ENCODE peak calls at places on chromosomes 16 and 17, in nine cellular contexts. O, T, G, U, F, X, I, R and E are unnamed samples.

GRCh38 chr16:63655846-63656245 is 1466.0 kb downstream of the CDH11 start:
- DNase-seq in O (no peak), T (no peak), G (no peak), U (no peak), F (no peak), X (no peak), I (no peak), R (no peak), E (no peak)

GRCh38 chr17:81429353-81429774 is 34.1 kb downstream of the BAHCC1 start:
- DNase-seq in O (peak; percentile 77), T (peak; percentile 67), G (peak; percentile 81), U (peak; percentile 90), F (peak; percentile 68), X (no peak), I (peak; percentile 78), R (no peak), E (peak; percentile 61)

GRCh38 chr17:15882058-15882720 is 62.7 kb upstream of the ADORA2B start:
- DNase-seq in O (no peak), T (no peak), G (no peak), U (no peak), F (no peak), X (no peak), I (no peak), R (peak; percentile 30), E (no peak)

GRCh38 chr16:23434380-23434779 is 18.6 kb downstream of the COG7 start:
- DNase-seq in O (peak; percentile 86), T (peak; percentile 74), G (peak; percentile 78), U (peak; percentile 39), F (no peak), X (peak; percentile 78), I (no peak), R (peak; percentile 20), E (peak; percentile 80)

GRCh38 chr17:14323522-14323981 is 22.7 kb downstream of the HS3ST3B1 start:
- DNase-seq in O (no peak), T (no peak), G (no peak), U (no peak), F (no peak), X (no peak), I (no peak), R (peak; percentile 39), E (no peak)

GRCh38 chr17:7882629-7883028 is 6.0 kb upstream of the CHD3 start:
- DNase-seq in O (no peak), T (no peak), G (peak; percentile 28), U (no peak), F (peak; percentile 40), X (no peak), I (no peak), R (no peak), E (no peak)

GRCh38 chr16:71885261-71885650 is 1.3 kb upstream of the ZNF821 start:
- DNase-seq in O (no peak), T (no peak), G (no peak), U (no peak), F (no peak), X (no peak), I (no peak), R (no peak), E (no peak)

GRCh38 chr17:71472809-71473789 is 647.7 kb upstream of the SOX9 start:
- DNase-seq in O (peak; percentile 76), T (peak; percentile 70), G (peak; percentile 81), U (peak; percentile 48), F (no peak), X (peak; percentile 74), I (no peak), R (peak; percentile 48), E (peak; percentile 65)

GRCh38 chr17:22517716-22518115 is 825.4 kb downstream of the KCNJ18 start:
- DNase-seq in O (no peak), T (no peak), G (no peak), U (no peak), F (no peak), X (no peak), I (no peak), R (no peak), E (no peak)

GRCh38 chr17:76793775-76794174 is 55.9 kb downstream of the MFSD11 start:
- DNase-seq in O (peak; percentile 46), T (peak; percentile 23), G (no peak), U (no peak), F (no peak), X (peak; percentile 77), I (no peak), R (peak; percentile 64), E (peak; percentile 41)

GRCh38 chr16:83813818-83814653 is 6.3 kb downstream of the HSBP1 start:
- DNase-seq in O (peak; percentile 62), T (peak; percentile 80), G (peak; percentile 37), U (peak; percentile 72), F (no peak), X (peak; percentile 14), I (peak; percentile 46), R (no peak), E (peak; percentile 60)
- TF ChIP-seq CTCF in O (no peak), T (no peak), G (no peak), U (no peak), F (no peak), X (no peak), I (no peak), R (no peak), E (no peak)

GRCh38 chr16:88519240-88519639 is 51.0 kb upstream of the ZC3H18 start:
- DNase-seq in O (no peak), T (no peak), G (no peak), U (no peak), F (no peak), X (no peak), I (no peak), R (no peak), E (no peak)
- H3K4me3 ChIP-seq in O (no peak overlapping the region), T (no peak overlapping the region), G (no peak overlapping the region), U (no peak overlapping the region), F (no peak overlapping the region), X (no peak overlapping the region), I (no peak overlapping the region), R (no peak overlapping the region), E (no peak overlapping the region)

GRCh38 chr16:81061307-81061640 is 15.8 kb downstream of the C16orf46 start:
- DNase-seq in O (no peak), T (no peak), G (no peak), U (no peak), F (no peak), X (no peak), I (no peak), R (no peak), E (no peak)

GRCh38 chr16:81067166-81067565 is 9.9 kb downstream of the C16orf46 start:
- DNase-seq in O (no peak), T (no peak), G (no peak), U (no peak), F (no peak), X (no peak), I (no peak), R (no peak), E (no peak)

GRCh38 chr16:81066700-81067099 is 10.3 kb downstream of the C16orf46 start:
- DNase-seq in O (no peak), T (no peak), G (peak; percentile 27), U (no peak), F (no peak), X (no peak), I (no peak), R (no peak), E (no peak)

GRCh38 chr16:81060576-81061306 is 16.3 kb downstream of the C16orf46 start:
- DNase-seq in O (no peak), T (no peak), G (no peak), U (no peak), F (no peak), X (no peak), I (no peak), R (peak; percentile 7), E (no peak)

DNA sequence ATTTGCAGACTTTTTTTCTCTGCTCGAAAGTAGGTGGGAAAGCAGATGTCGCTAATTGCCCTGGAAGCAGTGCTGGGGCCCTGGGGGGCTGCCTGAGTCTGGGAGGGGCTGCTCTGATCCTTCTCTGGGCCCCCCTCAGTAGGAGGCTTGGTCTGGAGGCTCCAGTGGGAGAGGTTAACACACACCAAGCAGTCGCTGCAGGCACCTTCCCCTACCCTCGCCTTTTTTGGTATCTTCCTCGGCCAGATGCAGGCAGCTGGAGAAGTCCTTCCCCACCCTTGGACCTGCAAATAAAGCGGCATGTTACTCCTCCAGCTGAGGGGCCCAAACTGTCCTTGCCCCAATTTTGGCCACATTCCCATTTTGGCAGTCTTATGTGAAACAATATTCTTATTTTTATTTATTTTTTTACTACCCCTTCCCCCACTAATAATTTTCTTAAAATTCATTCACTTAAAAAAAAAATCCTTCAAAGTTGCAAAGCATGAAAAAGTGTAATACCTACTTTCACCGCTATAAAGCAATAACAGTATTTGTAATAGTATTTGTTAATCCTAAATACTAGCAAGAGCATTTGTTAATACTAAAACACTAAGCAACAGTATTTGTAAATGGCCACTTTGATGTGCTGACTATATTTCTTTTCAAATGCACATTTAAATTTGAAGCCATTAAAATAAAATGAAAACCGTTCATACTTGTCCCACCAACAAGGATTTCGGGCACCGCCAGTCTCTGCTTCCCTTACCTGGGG is 15.0 kb downstream of the C16orf46 start:
- DNase-seq in O (no peak), T (no peak), G (no peak), U (no peak), F (no peak), X (no peak), I (no peak), R (no peak), E (no peak)
- TF ChIP-seq CTCF in O (no peak), T (no peak), G (no peak), U (no peak), F (no peak), X (no peak), I (no peak), R (no peak), E (no peak)

DNA sequence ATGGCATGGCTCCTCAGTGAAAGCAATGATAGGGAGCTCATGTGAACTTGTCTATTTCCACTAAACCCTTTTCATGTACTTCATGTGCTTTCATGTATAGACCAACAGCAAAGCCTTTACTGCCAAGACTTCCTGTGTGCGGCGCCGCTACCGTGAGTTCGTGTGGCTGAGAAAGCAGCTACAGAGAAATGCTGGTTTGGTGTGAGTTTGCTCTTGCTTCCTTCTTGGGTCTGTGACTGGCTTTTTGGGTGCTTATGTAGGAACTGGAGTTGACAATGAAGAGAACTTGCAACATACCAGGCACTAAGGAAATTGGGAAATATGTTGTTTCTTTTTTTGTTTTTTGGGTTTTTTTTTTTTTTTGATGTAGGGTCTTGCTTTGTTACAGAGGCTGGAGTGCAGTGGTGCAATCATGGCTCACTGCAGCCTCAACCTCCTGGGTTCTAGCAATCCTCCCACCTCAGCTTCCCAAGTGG is 5.7 kb downstream of the SNX11 start:
- DNase-seq in O (peak; percentile 70), T (no peak), G (no peak), U (peak; percentile 47), F (peak; percentile 75), X (no peak), I (no peak), R (no peak), E (no peak)
- H3K4me3 ChIP-seq in O (no peak overlapping the region), T (no peak overlapping the region), G (no peak overlapping the region), U (no peak overlapping the region), F (no peak overlapping the region), X (no peak overlapping the region), I (no peak overlapping the region), R (no peak overlapping the region), E (no peak overlapping the region)